ENCODE peak calls at places on chromosomes 13 and 19, in ten cellular contexts. X is heart right ventricle; M is EH; E is amniotic epithelial cell; K is HEK293T; I is WERI-Rb-1; T is ecto neural progenitor cell; U is activated naive CD8-positive, alpha-beta T cell treated with anti-CD3 and anti-CD28 coated beads, Interleukin-2, amount 50 U/mL, for 24 hours; V is lower lobe of right lung; D is HTR-8/SVneo. P is an unnamed sample.

GRCh38 chr19:11152318-11153062 is 3.1 kb downstream of the SPC24 start:
- DNase-seq in K (no peak), I (no peak), T (no peak), D (no peak), U (no peak), E (peak), M (peak), X (peak), V (no peak), P (no peak)

GRCh38 chr13:106291006-106291405 is 244.5 kb downstream of the EFNB2 start:
- DNase-seq in X (no peak), D (peak), I (no peak), K (no peak), U (no peak), V (no peak), M (peak), E (peak), T (no peak), P (no peak)

GRCh38 chr13:27470042-27470830 is 19.9 kb upstream of the MTIF3 start:
- DNase-seq in K (no peak), E (no peak), X (no peak), M (no peak), U (no peak), T (no peak), D (no peak), I (no peak), V (no peak), P (no peak)

GRCh38 chr19:57319869-57320179 is 448 bp upstream of the ZNF543 start:
- DNase-seq in X (no peak), M (no peak), I (no peak), E (no peak), D (no peak), U (no peak), K (no peak), V (no peak), T (no peak), P (no peak)

GRCh38 chr13:101654916-101655315 is 202.4 kb downstream of the ITGBL1 start:
- DNase-seq in U (no peak), X (no peak), K (no peak), E (peak), T (no peak), M (peak), I (no peak), V (no peak), D (no peak), P (no peak)

GRCh38 chr13:98565726-98566577 is 11.0 kb downstream of the STK24 start:
- DNase-seq in U (no peak), M (peak), T (no peak), D (no peak), I (peak), V (no peak), K (no peak), X (peak), E (no peak), P (no peak)

GRCh38 chr19:46901701-46902401 is 41.1 kb downstream of the ARHGAP35 start:
- DNase-seq in M (peak), T (no peak), X (no peak), I (no peak), K (no peak), D (no peak), E (no peak), U (no peak), V (no peak), P (no peak)

GRCh38 chr13:80000679-80001509 is 340.0 kb downstream of the SPRY2 start:
- DNase-seq in D (no peak), I (no peak), E (no peak), K (no peak), V (no peak), X (no peak), M (peak), T (no peak), U (no peak), P (no peak)

GRCh38 chr13:20901668-20902437 is 693 bp downstream of the XPO4 start:
- DNase-seq in I (peak), T (peak), X (peak), V (no peak), K (peak), E (peak), U (peak), M (peak), D (no peak), P (peak)

GRCh38 chr13:36907801-36908200 is 12.2 kb downstream of the SMAD9 start:
- DNase-seq in U (no peak), I (no peak), M (no peak), D (no peak), K (no peak), V (no peak), X (no peak), T (no peak), E (no peak), P (peak)

GRCh38 chr13:113034451-113035208 is 65.6 kb downstream of the MCF2L start:
- DNase-seq in E (peak), X (peak), D (peak), U (no peak), I (peak), V (no peak), M (peak), K (peak), T (peak), P (peak)

GRCh38 chr19:41860419-41861097 is 503 bp downstream of the RPS19 start:
- DNase-seq in U (no peak), I (no peak), T (no peak), D (no peak), M (peak), X (no peak), E (no peak), K (no peak), V (peak), P (no peak)

P was measured in glutamatergic neuron.